ENCODE peak calls at places on chromosomes 4 and X, in eight cellular contexts. D is esophagus squamous epithelium, G is HL-60, B is tibial nerve, F is body of pancreas, N is breast epithelium, X is PC-3, Y is WERI-Rb-1. E is an unnamed sample.

GRCh38 chr4:62917649-62918048 is 1491.6 kb downstream of the TECRL start:
- DNase-seq in D (no peak), G (no peak), B (no peak), F (no peak), N (no peak), X (peak), Y (no peak), E (no peak)

GRCh38 chr4:138297743-138298405 is 55.7 kb upstream of the SLC7A11 start:
- DNase-seq in D (no peak), G (no peak), B (no peak), F (no peak), N (no peak), X (no peak), Y (no peak), E (no peak)

GRCh38 chrX:131816551-131817136 is 206.5 kb upstream of the STK26 start:
- DNase-seq in D (peak), G (no peak), B (peak), F (peak), N (no peak), X (peak), Y (peak), E (no peak)

GRCh38 chr4:37734989-37735388 is 48.8 kb upstream of the RELL1 start:
- DNase-seq in D (no peak), G (no peak), B (no peak), F (no peak), N (no peak), X (no peak), Y (no peak), E (no peak)

GRCh38 chr4:47829438-47829837 is 8.4 kb downstream of the CORIN start:
- DNase-seq in D (no peak), G (no peak), B (no peak), F (no peak), N (no peak), X (no peak), Y (no peak), E (no peak)

GRCh38 chr4:33658971-33659370 is 2585.3 kb downstream of the ARAP2 start:
- DNase-seq in D (no peak), G (no peak), B (no peak), F (no peak), N (no peak), X (no peak), Y (no peak), E (no peak)

GRCh38 chr4:73859614-73860088 is 6.6 kb downstream of the PF4V1 start:
- DNase-seq in D (no peak), G (no peak), B (no peak), F (no peak), N (no peak), X (peak), Y (no peak), E (no peak)

GRCh38 chr4:56689661-56690060 is 8.6 kb upstream of the HOPX start:
- DNase-seq in D (no peak), G (no peak), B (no peak), F (no peak), N (no peak), X (no peak), Y (no peak), E (no peak)

GRCh38 chrX:140817943-140818342 is 108.4 kb downstream of the LINC00632 start:
- DNase-seq in D (no peak), G (no peak), B (peak), F (no peak), N (no peak), X (peak), Y (no peak), E (no peak)

GRCh38 chr4:8589831-8590545 is 2.6 kb upstream of the CPZ start:
- DNase-seq in D (no peak), G (no peak), B (no peak), F (no peak), N (no peak), X (no peak), Y (no peak), E (no peak)

GRCh38 chrX:327660-328126 is 9.1 kb upstream of the GTPBP6 start:
- DNase-seq in D (no peak), G (no peak), B (no peak), F (peak), N (peak), X (no peak), Y (no peak), E (no peak)

GRCh38 chr4:55793479-55793878 is 26.1 kb upstream of the EXOC1L start:
- DNase-seq in D (no peak), G (no peak), B (no peak), F (no peak), N (no peak), X (no peak), Y (no peak), E (peak)

GRCh38 chr4:84804126-84804525 is 162.4 kb downstream of the WDFY3 start:
- DNase-seq in D (no peak), G (no peak), B (no peak), F (no peak), N (no peak), X (no peak), Y (no peak), E (no peak)

GRCh38 chr4:153651041-153651960 is 32.8 kb upstream of the TLR2 start:
- DNase-seq in D (peak), G (peak), B (peak), F (peak), N (no peak), X (peak), Y (no peak), E (peak)

GRCh38 chr4:70676554-70677090 is 10.3 kb upstream of the JCHAIN start:
- DNase-seq in D (no peak), G (no peak), B (no peak), F (no peak), N (no peak), X (no peak), Y (no peak), E (no peak)
- H3K4me3 ChIP-seq in D (no peak), G (no peak), B (no peak), F (no peak), N (no peak), X (no peak), Y (no peak), E (no peak)

DNA sequence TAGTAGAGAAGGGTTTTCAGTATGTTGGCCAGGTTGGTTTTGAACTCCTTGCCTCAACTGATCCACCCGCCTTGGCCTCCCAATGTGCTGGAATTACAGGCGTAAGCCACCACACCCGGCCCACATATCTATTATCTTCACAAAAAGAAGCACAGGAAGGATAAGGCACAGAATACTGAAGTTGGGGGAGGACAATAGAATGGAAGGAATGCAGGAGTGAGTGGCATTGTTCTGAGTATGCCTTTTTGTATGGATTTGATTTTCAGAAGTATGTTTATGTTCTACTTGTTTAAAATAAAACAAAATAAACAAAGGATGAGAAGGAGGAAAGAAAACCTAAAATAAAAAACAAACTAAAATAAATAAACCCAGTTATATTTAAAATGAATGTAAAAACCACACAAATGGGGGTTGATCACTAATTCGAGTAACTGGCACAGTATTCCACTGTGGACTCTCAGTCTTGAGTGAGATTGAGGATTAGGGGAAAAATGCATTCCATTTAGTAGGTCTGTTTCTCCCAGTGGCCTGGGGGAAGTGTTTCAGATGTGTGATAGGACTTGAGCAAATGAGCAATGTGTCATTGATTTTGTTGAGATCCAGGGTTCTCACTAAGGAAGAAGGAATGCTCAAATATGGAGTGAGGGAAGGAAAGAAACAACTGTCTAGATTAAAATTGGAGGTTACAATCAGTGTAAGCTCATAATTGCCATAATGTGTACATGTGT is 109.0 kb upstream of the C1QTNF7 start:
- DNase-seq in D (no peak), G (no peak), B (no peak), F (no peak), N (no peak), X (no peak), Y (no peak), E (no peak)
- H3K27ac ChIP-seq in D (no peak), G (no peak), B (no peak), F (no peak), N (no peak), X (no peak), Y (no peak), E (no peak)

GRCh38 chr4:158094413-158095110 is 78.3 kb downstream of the GASK1B start:
- DNase-seq in D (no peak), G (no peak), B (no peak), F (peak), N (no peak), X (peak), Y (no peak), E (no peak)
- H3K4me3 ChIP-seq in D (no peak), G (no peak), B (no peak), F (no peak), N (no peak), X (peak), Y (no peak), E (no peak)

DNA sequence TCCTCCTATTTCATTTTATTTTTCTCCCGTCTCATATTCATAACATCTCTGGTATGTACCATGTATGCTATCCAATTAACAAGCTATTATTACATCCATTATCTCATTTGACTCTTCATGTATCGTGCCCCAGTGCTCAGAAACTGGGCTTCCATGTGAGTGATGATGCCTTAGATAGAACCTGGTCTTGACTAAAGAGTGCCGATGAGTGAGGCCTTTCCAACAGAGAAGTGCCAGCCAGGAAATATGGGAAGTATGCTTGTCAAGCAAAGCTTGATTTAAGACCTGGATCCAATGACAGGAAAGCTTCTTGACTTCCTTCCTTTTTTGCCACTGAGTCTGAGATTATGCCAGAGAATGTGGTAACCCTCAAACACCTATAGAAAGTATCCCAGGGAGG is 371.7 kb upstream of the FGF13 start:
- DNase-seq in D (no peak), G (no peak), B (no peak), F (no peak), N (no peak), X (no peak), Y (no peak), E (no peak)
- H3K27ac ChIP-seq in D (no peak), G (no peak), B (no peak), F (no peak), N (no peak), X (no peak), Y (no peak), E (no peak)

DNA sequence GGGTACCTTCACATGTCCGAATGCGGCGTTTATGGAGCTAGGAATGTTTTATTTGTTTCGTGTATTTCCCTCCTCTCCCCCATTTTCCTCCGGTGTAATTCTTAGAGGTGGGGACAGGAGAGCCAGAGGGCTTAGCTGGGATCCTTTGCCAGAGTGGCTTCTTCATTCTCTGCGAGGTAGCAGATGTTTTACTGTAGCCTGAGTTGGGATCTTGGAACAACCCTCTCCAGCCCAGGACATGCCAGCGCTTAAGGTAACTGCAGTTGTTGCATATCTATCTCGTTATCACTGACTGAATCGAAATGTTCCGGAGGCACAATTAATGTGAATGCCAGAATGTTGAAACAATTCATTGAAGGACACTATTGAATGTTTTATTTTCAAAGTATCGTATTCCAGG is 59.0 kb upstream of the DYNLT3 start:
- DNase-seq in D (no peak), G (no peak), B (no peak), F (no peak), N (no peak), X (no peak), Y (no peak), E (no peak)
- H3K4me3 ChIP-seq in D (no peak), G (no peak), B (no peak), F (no peak), N (peak), X (no peak), Y (no peak), E (no peak)

GRCh38 chr4:99330648-99331047 is 9.4 kb upstream of the ADH1B start:
- DNase-seq in D (no peak), G (no peak), B (no peak), F (no peak), N (no peak), X (no peak), Y (no peak), E (no peak)
- H3K27ac ChIP-seq in D (peak), G (no peak), B (peak), F (no peak), N (no peak), X (no peak), Y (no peak), E (no peak)

GRCh38 chr4:20367446-20367845 is 115.7 kb downstream of the SLIT2 start:
- DNase-seq in D (no peak), G (no peak), B (no peak), F (no peak), N (no peak), X (no peak), Y (no peak), E (no peak)

GRCh38 chr4:20370284-20370683 is 118.6 kb downstream of the SLIT2 start:
- DNase-seq in D (no peak), G (no peak), B (no peak), F (no peak), N (no peak), X (no peak), Y (no peak), E (no peak)

GRCh38 chr4:20364969-20365368 is 113.3 kb downstream of the SLIT2 start:
- DNase-seq in D (no peak), G (no peak), B (no peak), F (no peak), N (no peak), X (no peak), Y (no peak), E (no peak)

GRCh38 chr4:20368926-20369325 is 117.2 kb downstream of the SLIT2 start:
- DNase-seq in D (no peak), G (no peak), B (no peak), F (no peak), N (no peak), X (no peak), Y (no peak), E (no peak)
- H3K4me3 ChIP-seq in D (no peak), G (no peak), B (no peak), F (no peak), N (no peak), X (no peak), Y (no peak), E (no peak)

GRCh38 chrX:71532753-71533425 is at the start of gene OGT:
- DNase-seq in D (peak), G (peak), B (peak), F (peak), N (peak), X (peak), Y (peak), E (peak)
- H3K27ac ChIP-seq in D (peak), G (peak), B (peak), F (peak), N (peak), X (peak), Y (peak), E (peak)

GRCh38 chrX:118727686-118728339 is 407 bp downstream of the IL13RA1 start:
- DNase-seq in D (no peak), G (no peak), B (no peak), F (peak), N (no peak), X (peak), Y (peak), E (peak)
- H3K4me3 ChIP-seq in D (peak), G (peak), B (peak), F (no peak), N (peak), X (peak), Y (peak), E (peak)

E was measured in testis.